ENCODE peak calls at places on chromosomes 6 and 20, in nine cellular contexts. M, Z, B, D, I, S, E, U and R are unnamed samples.

GRCh38 chr6:49888742-49889431 is 22.6 kb upstream of the CRISP1 start:
- DNase-seq in M (no peak), Z (no peak), B (no peak), D (no peak), I (no peak), S (no peak), E (no peak), U (no peak), R (no peak)

GRCh38 chr6:129440691-129441090 is 269.3 kb downstream of the ARHGAP18 start:
- DNase-seq in M (peak; percentile 11), Z (no peak), B (no peak), D (no peak), I (no peak), S (no peak), E (no peak), U (no peak), R (peak; percentile 16)

GRCh38 chr6:113636357-113636824 is 220.8 kb upstream of the MARCKS start:
- DNase-seq in M (peak; percentile 44), Z (no peak), B (no peak), D (no peak), I (no peak), S (no peak), E (no peak), U (no peak), R (no peak)

GRCh38 chr20:9488063-9488462 is 26.3 kb upstream of the LAMP5 start:
- DNase-seq in M (no peak), Z (no peak), B (no peak), D (no peak), I (no peak), S (no peak), E (no peak), U (no peak), R (no peak)

GRCh38 chr6:4772750-4773149 is 3.5 kb upstream of the CDYL start:
- DNase-seq in M (no peak), Z (no peak), B (no peak), D (no peak), I (no peak), S (no peak), E (no peak), U (no peak), R (no peak)

GRCh38 chr6:142213402-142213801 is 66.3 kb downstream of the VTA1 start:
- DNase-seq in M (no peak), Z (no peak), B (no peak), D (no peak), I (no peak), S (no peak), E (no peak), U (no peak), R (no peak)

GRCh38 chr6:22361576-22361975 is 64.7 kb upstream of the PRL start:
- DNase-seq in M (peak; percentile 13), Z (no peak), B (no peak), D (no peak), I (no peak), S (no peak), E (no peak), U (no peak), R (no peak)

GRCh38 chr20:60055740-60056139 is 97.5 kb downstream of the CDH26 start:
- DNase-seq in M (peak; percentile 67), Z (peak; percentile 99), B (no peak), D (peak; percentile 32), I (no peak), S (no peak), E (no peak), U (no peak), R (no peak)

GRCh38 chr20:57938158-57939108 is 228.6 kb upstream of the PMEPA1 start:
- DNase-seq in M (no peak), Z (no peak), B (no peak), D (no peak), I (no peak), S (no peak), E (no peak), U (no peak), R (no peak)

GRCh38 chr6:119514355-119514754 is 164.8 kb upstream of the MAN1A1 start:
- DNase-seq in M (no peak), Z (no peak), B (no peak), D (peak; percentile 36), I (no peak), S (no peak), E (no peak), U (no peak), R (no peak)

GRCh38 chr20:48060841-48061720 is 275.8 kb upstream of the SULF2 start:
- DNase-seq in M (no peak), Z (no peak), B (no peak), D (no peak), I (no peak), S (no peak), E (no peak), U (no peak), R (no peak)

GRCh38 chr6:93079061-93079460 is 340.3 kb downstream of the EPHA7 start:
- DNase-seq in M (no peak), Z (no peak), B (no peak), D (no peak), I (no peak), S (no peak), E (no peak), U (no peak), R (no peak)

GRCh38 chr20:5077761-5078387 is 41.9 kb downstream of the PCNA start:
- DNase-seq in M (no peak), Z (no peak), B (no peak), D (no peak), I (no peak), S (no peak), E (no peak), U (no peak), R (no peak)

GRCh38 chr6:97449437-97449966 is 166.5 kb upstream of the MMS22L start:
- DNase-seq in M (no peak), Z (no peak), B (no peak), D (no peak), I (no peak), S (no peak), E (no peak), U (no peak), R (no peak)

GRCh38 chr6:113697642-113698410 is 159.3 kb upstream of the MARCKS start:
- DNase-seq in M (peak; percentile 86), Z (peak; percentile 39), B (no peak), D (no peak), I (no peak), S (no peak), E (no peak), U (peak; percentile 79), R (no peak)

GRCh38 chr6:139448094-139448649 is 73.7 kb upstream of the CITED2 start:
- DNase-seq in M (peak; percentile 43), Z (no peak), B (no peak), D (no peak), I (peak; percentile 41), S (peak; percentile 44), E (no peak), U (no peak), R (no peak)

GRCh38 chr6:130681028-130681427 is 146.2 kb upstream of the SMLR1 start:
- DNase-seq in M (peak; percentile 66), Z (no peak), B (no peak), D (no peak), I (no peak), S (no peak), E (no peak), U (peak; percentile 43), R (no peak)

DNA sequence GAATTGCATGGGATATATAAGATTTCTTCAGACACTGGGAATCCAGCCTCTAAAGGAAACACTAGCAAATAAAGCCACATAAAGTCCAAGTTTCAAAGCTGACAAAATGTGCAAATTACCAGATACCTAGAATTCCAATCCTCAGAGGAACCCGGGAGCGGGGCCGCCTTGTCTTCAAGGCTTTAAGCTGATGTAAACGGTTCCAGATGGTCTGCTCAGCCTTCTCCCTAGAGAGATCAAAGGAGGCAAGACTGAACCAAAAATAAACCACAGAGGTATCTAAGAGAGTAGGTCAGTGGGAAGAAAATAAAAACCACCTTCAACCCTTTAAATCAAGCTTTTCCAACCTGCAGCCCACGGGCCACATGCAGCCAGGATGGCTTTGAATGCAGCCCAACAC is 9.3 kb downstream of the CDK5RAP1 start:
- DNase-seq in M (no peak), Z (no peak), B (no peak), D (no peak), I (no peak), S (no peak), E (no peak), U (peak; percentile 75), R (peak; percentile 53)
- TF ChIP-seq CTCF in M (no peak), Z (no peak), B (no peak), D (no peak), I (no peak), S (no peak), E (no peak), U (no peak), R (no peak)

DNA sequence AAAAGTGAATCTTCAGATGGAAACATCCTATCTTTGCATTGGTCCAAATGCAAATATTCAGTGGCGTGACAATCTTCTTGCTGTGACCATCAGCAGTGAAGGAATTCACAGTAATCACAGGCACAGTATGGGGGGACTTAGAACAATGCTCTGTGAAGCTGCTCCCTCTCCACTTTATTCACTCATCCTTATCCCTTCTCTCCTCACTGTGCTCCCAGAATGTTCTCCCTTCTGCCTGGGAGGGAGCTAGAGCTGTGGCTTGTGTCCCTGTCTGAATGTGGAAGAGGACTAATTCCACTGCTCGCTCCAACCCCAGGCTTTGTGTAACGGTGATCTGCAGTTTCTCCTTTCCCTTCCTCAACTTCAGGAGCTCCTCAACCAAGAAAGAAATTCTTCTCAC is 243.7 kb downstream of the ALDH8A1 start:
- DNase-seq in M (no peak), Z (no peak), B (no peak), D (no peak), I (no peak), S (no peak), E (no peak), U (no peak), R (no peak)
- TF ChIP-seq CTCF in M (peak; percentile 1), Z (no peak), B (no peak), D (no peak), I (no peak), S (no peak), E (no peak), U (no peak), R (no peak)

DNA sequence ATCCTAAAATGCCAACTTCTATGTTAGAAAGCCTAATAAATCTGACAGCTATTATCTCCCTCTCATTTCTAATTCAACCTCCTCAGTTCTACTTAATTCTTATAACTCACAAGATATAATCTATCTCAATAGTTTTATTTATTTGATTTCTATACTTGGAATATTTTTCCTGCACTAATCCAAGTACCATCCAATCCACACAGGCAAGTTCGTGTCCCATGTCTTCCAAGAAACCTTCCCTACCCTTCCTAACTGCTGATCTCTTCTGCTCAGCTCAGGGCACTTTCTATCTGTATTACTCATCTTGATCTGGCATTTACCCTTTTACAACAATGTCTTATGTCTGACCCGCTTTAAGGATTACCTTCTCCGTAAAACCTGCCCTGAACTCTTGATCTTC is 18.2 kb downstream of the NCOA5 start:
- DNase-seq in M (no peak), Z (no peak), B (no peak), D (no peak), I (no peak), S (no peak), E (no peak), U (no peak), R (no peak)
- TF ChIP-seq CTCF in M (no peak), Z (no peak), B (no peak), D (no peak), I (no peak), S (no peak), E (no peak), U (no peak), R (no peak)

DNA sequence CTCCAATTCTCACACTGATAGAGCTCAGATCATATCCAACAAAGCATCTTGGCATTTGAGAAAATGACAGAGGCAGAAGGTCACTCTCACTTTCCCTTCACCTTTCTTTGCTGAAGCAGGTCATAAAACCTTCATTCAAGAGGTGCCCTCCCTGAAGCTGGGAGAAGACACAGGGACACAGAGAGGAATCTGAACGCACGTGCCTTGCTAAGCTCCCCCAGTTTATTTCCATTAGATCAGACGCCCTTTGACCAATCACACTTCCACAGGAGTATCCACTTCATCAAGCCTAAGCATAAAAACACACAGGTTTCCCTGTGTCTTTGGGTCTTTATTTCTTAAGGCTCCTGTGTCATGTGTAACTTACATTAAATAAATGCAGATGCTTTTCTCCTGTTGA is 9.2 kb upstream of the MBOAT1 start:
- DNase-seq in M (no peak), Z (no peak), B (no peak), D (no peak), I (no peak), S (no peak), E (no peak), U (no peak), R (no peak)
- TF ChIP-seq CTCF in M (no peak), Z (no peak), B (no peak), D (no peak), I (no peak), S (no peak), E (no peak), U (no peak), R (no peak)